ENCODE peak calls at places on chromosomes 11 and 22, in five cellular contexts. D is pons, N is lower leg skin, K is GDM1, O is OCI-LY7. S is an unnamed sample.

GRCh38 chr22:26646158-26646557 is 11.2 kb upstream of the MIAT start:
- DNase-seq in D (no peak), O (no peak), N (no peak), K (no peak), S (peak; percentile 24)

GRCh38 chr11:75820636-75821035 is 5.6 kb downstream of the UVRAG start:
- DNase-seq in N (no peak), O (no peak), D (no peak), K (no peak), S (no peak)

GRCh38 chr22:33314316-33314715 is 256.1 kb upstream of the SYN3 start:
- DNase-seq in O (no peak), N (no peak), D (no peak), K (no peak), S (no peak)

GRCh38 chr22:44975444-44976262 is 34.2 kb downstream of the PHF21B start:
- DNase-seq in N (peak; percentile 88), O (peak; percentile 78), D (peak; percentile 54), K (peak; percentile 83), S (peak; percentile 14)

GRCh38 chr22:45318558-45319318 is 9.0 kb downstream of the FAM118A start:
- DNase-seq in K (no peak), O (peak; percentile 10), D (no peak), N (no peak), S (no peak)

GRCh38 chr11:100841711-100842407 is 154.8 kb downstream of the ARHGAP42 start:
- DNase-seq in O (no peak), D (no peak), N (no peak), K (no peak), S (no peak)

GRCh38 chr11:110613526-110613925 is 98.7 kb downstream of the ARHGAP20 start:
- DNase-seq in O (no peak), N (no peak), D (no peak), K (no peak), S (no peak)

GRCh38 chr11:66542362-66542761 is 3.5 kb downstream of the ZDHHC24 start:
- DNase-seq in K (no peak), D (no peak), O (no peak), N (no peak), S (no peak)

GRCh38 chr11:1718326-1718725 is 21.3 kb downstream of the KRTAP5-6 start:
- DNase-seq in N (peak; percentile 60), D (no peak), K (no peak), O (no peak), S (no peak)

GRCh38 chr22:24580276-24580675 is 12.6 kb downstream of the LRRC75B start:
- DNase-seq in K (no peak), D (no peak), N (no peak), O (no peak), S (no peak)

GRCh38 chr11:104432526-104432925 is 268.6 kb upstream of the PDGFD start:
- DNase-seq in O (no peak), N (no peak), D (no peak), K (no peak), S (no peak)

GRCh38 chr22:20509344-20510047 is 2.1 kb downstream of the MED15 start:
- DNase-seq in O (peak; percentile 42), K (peak; percentile 79), N (peak; percentile 94), D (peak; percentile 82), S (no peak)

GRCh38 chr11:65429724-65430405 is 7.3 kb downstream of the NEAT1 start:
- DNase-seq in N (peak; percentile 96), O (peak; percentile 70), D (no peak), K (peak; percentile 68), S (no peak)

GRCh38 chr22:46029574-46030200 is 52.7 kb upstream of the WNT7B start:
- DNase-seq in K (no peak), O (no peak), N (no peak), D (no peak), S (no peak)

GRCh38 chr22:30251661-30252226 is 5.2 kb upstream of the LIF start:
- DNase-seq in N (peak; percentile 81), D (no peak), O (no peak), K (no peak), S (peak; percentile 9)

GRCh38 chr11:132379540-132379939 is 1009.1 kb downstream of the NTM start:
- DNase-seq in D (no peak), N (no peak), K (no peak), O (no peak), S (no peak)

GRCh38 chr22:49350441-49351121 is 477.1 kb downstream of the BRD1 start:
- DNase-seq in K (no peak), O (peak; percentile 83), N (no peak), D (no peak), S (peak; percentile 10)

GRCh38 chr11:94958118-94958517 is 15.2 kb downstream of the CWC15 start:
- DNase-seq in K (no peak), D (no peak), N (no peak), O (no peak), S (no peak)

GRCh38 chr11:68081691-68082090 is 39.5 kb downstream of the CHKA start:
- DNase-seq in O (no peak), N (no peak), K (no peak), D (no peak), S (no peak)

GRCh38 chr22:50008151-50009040 is 4.2 kb downstream of the IL17REL start:
- DNase-seq in N (no peak), D (no peak), O (no peak), K (no peak), S (peak; percentile 90)

GRCh38 chr11:128607819-128608218 is 20.5 kb upstream of the ETS1 start:
- DNase-seq in D (no peak), N (no peak), K (no peak), O (no peak), S (peak; percentile 44)

GRCh38 chr22:42275970-42276369 is 5.5 kb upstream of the TCF20 start:
- DNase-seq in K (no peak), O (no peak), N (peak; percentile 57), D (no peak), S (no peak)

GRCh38 chr11:134261626-134262488 is 8.5 kb downstream of the ACAD8 start:
- DNase-seq in O (peak; percentile 44), N (no peak), K (no peak), D (no peak), S (peak; percentile 15)

GRCh38 chr11:12019337-12019736 is 10.9 kb upstream of the DKK3 start:
- DNase-seq in K (no peak), N (no peak), O (no peak), D (peak; percentile 93), S (no peak)

GRCh38 chr11:58165504-58166106 is 23.3 kb upstream of the OR9Q2 start:
- DNase-seq in N (no peak), D (no peak), O (no peak), K (no peak), S (no peak)

GRCh38 chr11:42234381-42235035 is 775.1 kb upstream of the LRRC4C start:
- DNase-seq in D (no peak), K (no peak), N (no peak), O (no peak), S (no peak)

GRCh38 chr11:7251836-7252682 is at the start of gene SYT9:
- DNase-seq in O (no peak), N (peak; percentile 84), K (no peak), D (peak; percentile 69), S (peak; percentile 68)

GRCh38 chr11:47979378-47980092 is 824 bp upstream of the PTPRJ start:
- DNase-seq in N (no peak), O (no peak), K (no peak), D (no peak), S (no peak)

GRCh38 chr11:115930886-115931537 is 426.8 kb upstream of the CADM1 start:
- DNase-seq in O (peak; percentile 81), N (no peak), K (no peak), D (peak; percentile 61), S (no peak)

GRCh38 chr11:130381317-130381716 is 47.1 kb downstream of the ADAMTS8 start:
- DNase-seq in D (no peak), N (peak; percentile 50), K (no peak), O (no peak), S (no peak)

GRCh38 chr11:130165601-130166456 is 6.2 kb downstream of the ST14 start:
- DNase-seq in N (no peak), K (peak; percentile 41), D (no peak), O (peak; percentile 84), S (no peak)

GRCh38 chr11:131924446-131925240 is 554.2 kb downstream of the NTM start:
- DNase-seq in D (no peak), N (no peak), O (no peak), K (no peak), S (no peak)

GRCh38 chr22:35564975-35565867 is 24.6 kb downstream of the RASD2 start:
- DNase-seq in K (no peak), N (no peak), O (no peak), D (no peak), S (no peak)

GRCh38 chr11:122656631-122657101 is 1.1 kb downstream of the UBASH3B start:
- DNase-seq in K (no peak), D (no peak), O (peak; percentile 68), N (no peak), S (peak; percentile 38)

GRCh38 chr11:123302751-123303195 is 107.7 kb upstream of the CLMP start:
- DNase-seq in O (peak; percentile 8), D (no peak), K (no peak), N (no peak), S (no peak)

GRCh38 chr11:62792193-62792575 is 378 bp upstream of the TMEM223 start:
- DNase-seq in O (no peak), N (no peak), D (no peak), K (no peak), S (no peak)

GRCh38 chr11:126355324-126355925 is at the start of gene ST3GAL4:
- DNase-seq in O (peak; percentile 83), N (peak; percentile 94), K (peak; percentile 80), D (peak; percentile 73), S (peak; percentile 83)

GRCh38 chr11:10894666-10895065 is 36.8 kb upstream of the ZBED5 start:
- DNase-seq in K (no peak), N (no peak), D (no peak), O (no peak), S (no peak)